ENCODE peak calls at places on chromosomes 11 and 22, in five cellular contexts. G is right atrium auricular region, V is esophagus squamous epithelium, R is fibroblast of mammary gland, L is spleen. I is an unnamed sample.

GRCh38 chr11:72305077-72305476 is 61.1 kb upstream of the PHOX2A start:
- DNase-seq in G (no peak), V (no peak), R (no peak), L (no peak), I (no peak)

GRCh38 chr22:44107341-44107740 is 73.4 kb upstream of the PARVG start:
- DNase-seq in G (no peak), V (no peak), R (no peak), L (no peak), I (no peak)

GRCh38 chr22:29348956-29349355 is 33.5 kb upstream of the RASL10A start:
- DNase-seq in G (no peak), V (no peak), R (no peak), L (no peak), I (no peak)

GRCh38 chr22:46684706-46685105 is 53.3 kb downstream of the CERK start:
- DNase-seq in G (no peak), V (no peak), R (no peak), L (no peak), I (no peak)

GRCh38 chr11:81990659-81991443 is 742.8 kb downstream of the FAM181B start:
- DNase-seq in G (no peak), V (no peak), R (no peak), L (peak; percentile 68), I (no peak)

GRCh38 chr11:65043881-65044501 is 3.0 kb downstream of the SAC3D1 start:
- DNase-seq in G (peak; percentile 61), V (no peak), R (peak; percentile 68), L (peak; percentile 78), I (no peak)

GRCh38 chr11:121488641-121489040 is 35.9 kb upstream of the SORL1-AS1 start:
- DNase-seq in G (no peak), V (no peak), R (no peak), L (no peak), I (no peak)

GRCh38 chr11:61092280-61092766 is 10.0 kb upstream of the CD5 start:
- DNase-seq in G (no peak), V (no peak), R (no peak), L (no peak), I (no peak)

GRCh38 chr11:105189586-105189985 is 50.0 kb upstream of the CARD18 start:
- DNase-seq in G (no peak), V (no peak), R (peak; percentile 49), L (no peak), I (peak; percentile 51)

GRCh38 chr11:9738126-9738525 is 74.2 kb downstream of the SWAP70 start:
- DNase-seq in G (no peak), V (no peak), R (no peak), L (no peak), I (peak; percentile 42)

GRCh38 chr11:92070026-92070889 is 154.4 kb upstream of the FAT3 start:
- DNase-seq in G (no peak), V (no peak), R (no peak), L (no peak), I (peak; percentile 8)

GRCh38 chr11:130765951-130766649 is 150.2 kb downstream of the SNX19 start:
- DNase-seq in G (no peak), V (no peak), R (peak; percentile 59), L (no peak), I (no peak)

GRCh38 chr11:86588566-86589090 is 83.8 kb downstream of the ME3 start:
- DNase-seq in G (no peak), V (no peak), R (no peak), L (no peak), I (no peak)

GRCh38 chr11:3153291-3153861 is 11.7 kb downstream of the OSBPL5 start:
- DNase-seq in G (peak; percentile 88), V (no peak), R (peak; percentile 96), L (peak; percentile 73), I (peak; percentile 88)

GRCh38 chr11:134074346-134074745 is 5.5 kb downstream of the JAM3 start:
- DNase-seq in G (no peak), V (no peak), R (peak; percentile 41), L (no peak), I (no peak)

GRCh38 chr11:69371731-69372588 is 78.0 kb downstream of the MYEOV start:
- DNase-seq in G (peak; percentile 40), V (no peak), R (no peak), L (peak; percentile 60), I (no peak)

GRCh38 chr11:26842458-26842841 is 120.6 kb upstream of the SLC5A12 start:
- DNase-seq in G (no peak), V (no peak), R (peak; percentile 83), L (no peak), I (no peak)

DNA sequence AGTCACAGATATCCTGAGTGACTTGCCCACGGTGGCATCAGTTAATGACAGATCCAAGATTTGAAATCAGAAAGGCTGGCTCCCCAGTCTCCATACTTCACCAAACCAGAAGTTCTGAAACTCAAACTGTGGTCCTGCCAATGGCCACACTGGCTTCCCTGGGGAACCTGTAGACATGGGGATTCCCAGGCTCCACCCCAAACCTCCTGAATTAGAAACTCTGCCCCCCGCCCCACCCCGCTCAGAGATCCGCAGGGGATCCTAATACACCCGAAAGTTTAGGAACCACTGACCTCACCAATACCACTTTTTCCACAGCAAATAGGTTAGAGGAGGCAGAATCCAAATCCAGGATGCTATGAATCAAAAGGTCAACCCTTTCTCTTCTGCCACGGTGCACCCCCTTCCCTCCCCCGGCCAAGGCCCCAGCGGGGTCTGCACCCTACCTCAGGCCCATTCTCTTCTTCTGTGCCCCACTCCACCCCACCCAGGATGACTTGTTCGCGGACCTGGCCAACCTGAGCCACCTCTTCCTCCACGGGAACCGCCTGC is 15.4 kb downstream of the RTN4RL2 start:
- DNase-seq in G (no peak), V (no peak), R (no peak), L (no peak), I (no peak)
- H3K4me3 ChIP-seq in G (peak overlapping the region; percentile 54), V (peak overlapping the region; percentile 64), R (no peak overlapping the region), L (peak overlapping the region; percentile 50), I (peak overlapping the region; percentile 13)

GRCh38 chr22:19756288-19757128 is 4.1 kb upstream of the TBX1 start:
- DNase-seq in G (no peak), V (no peak), R (no peak), L (peak; percentile 89), I (peak; percentile 19)
- TF ChIP-seq CTCF in G (peak; percentile 54), V (peak; percentile 53), R (peak; percentile 27), L (peak; percentile 64), I (peak; percentile 53)

GRCh38 chr11:57709802-57710367 is 2.1 kb downstream of the MED19 start:
- DNase-seq in G (no peak), V (no peak), R (no peak), L (no peak), I (no peak)

GRCh38 chr11:57712256-57713150 is at the start of gene TMX2:
- DNase-seq in G (peak; percentile 94), V (peak; percentile 77), R (peak; percentile 99), L (peak; percentile 95), I (peak; percentile 100)

GRCh38 chr11:57711414-57712255 is at the start of gene MED19:
- DNase-seq in G (peak; percentile 63), V (peak; percentile 54), R (peak; percentile 71), L (peak; percentile 95), I (peak; percentile 83)

GRCh38 chr11:57713849-57714248 is 1.5 kb downstream of the TMX2 start:
- DNase-seq in G (no peak), V (no peak), R (no peak), L (no peak), I (no peak)
- H3K4me3 ChIP-seq in G (peak overlapping the region; percentile 78), V (peak overlapping the region; percentile 96), R (peak overlapping the region; percentile 100), L (peak overlapping the region; percentile 90), I (peak overlapping the region; percentile 96)

DNA sequence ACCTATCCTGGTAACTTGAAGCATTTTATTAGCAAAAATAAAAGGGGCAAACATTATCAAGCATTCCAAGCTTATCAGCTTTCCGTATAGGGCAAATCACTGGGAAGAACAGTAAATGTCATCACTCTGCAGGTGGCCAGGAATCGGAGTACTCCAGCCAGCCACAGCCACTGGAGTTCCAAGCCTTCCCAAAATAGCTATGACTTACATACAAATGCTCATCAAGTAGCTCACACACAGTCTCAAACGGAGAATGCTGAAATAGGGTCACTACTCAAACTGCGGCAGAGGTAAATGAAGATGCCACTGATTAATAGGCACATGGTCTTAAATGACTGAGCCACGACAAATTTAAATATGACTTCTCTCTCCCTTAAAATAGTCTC is 2.1 kb downstream of the USP28 start:
- DNase-seq in G (peak; percentile 73), V (no peak), R (peak; percentile 3), L (no peak), I (peak; percentile 53)
- TF ChIP-seq CTCF in G (no peak), V (no peak), R (no peak), L (no peak), I (no peak)

DNA sequence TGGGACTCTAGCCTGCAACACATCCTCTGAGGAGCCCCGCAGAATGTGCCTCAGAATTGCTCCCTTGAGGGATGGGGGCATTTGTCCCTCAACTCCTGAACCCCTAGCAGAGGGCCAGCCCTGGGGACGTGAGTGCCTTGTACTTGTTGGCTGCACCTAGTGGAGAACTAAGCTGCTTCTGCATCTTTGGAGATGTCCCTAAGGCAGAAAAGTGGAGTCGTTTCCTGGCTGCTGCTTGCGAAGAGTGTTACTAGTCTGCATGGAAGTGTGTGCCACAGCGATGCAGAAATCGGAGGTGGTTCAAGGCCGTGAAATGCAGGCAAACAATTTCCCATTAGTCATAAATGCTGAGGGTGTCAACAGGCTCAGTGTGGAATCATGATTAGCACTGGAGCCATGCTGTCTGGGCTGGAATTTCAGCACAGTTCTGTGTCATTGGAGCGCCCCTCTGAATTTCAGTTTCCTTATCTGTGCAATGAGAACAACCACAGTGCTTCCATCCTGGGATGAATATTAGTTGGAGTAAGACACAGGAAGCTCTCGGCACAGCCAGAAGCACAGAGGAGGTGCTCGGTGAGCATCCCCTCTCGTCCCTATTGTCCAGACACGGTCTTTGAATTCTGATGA is 56.5 kb downstream of the MIAT start:
- DNase-seq in G (peak; percentile 83), V (no peak), R (peak; percentile 41), L (no peak), I (peak; percentile 81)
- H3K4me3 ChIP-seq in G (no peak overlapping the region), V (no peak overlapping the region), R (no peak overlapping the region), L (no peak overlapping the region), I (no peak overlapping the region)

GRCh38 chr22:45285431-45286058 is 796 bp downstream of the UPK3A start:
- DNase-seq in G (no peak), V (no peak), R (no peak), L (no peak), I (no peak)
- TF ChIP-seq CTCF in G (no peak), V (no peak), R (no peak), L (no peak), I (peak; percentile 34)

DNA sequence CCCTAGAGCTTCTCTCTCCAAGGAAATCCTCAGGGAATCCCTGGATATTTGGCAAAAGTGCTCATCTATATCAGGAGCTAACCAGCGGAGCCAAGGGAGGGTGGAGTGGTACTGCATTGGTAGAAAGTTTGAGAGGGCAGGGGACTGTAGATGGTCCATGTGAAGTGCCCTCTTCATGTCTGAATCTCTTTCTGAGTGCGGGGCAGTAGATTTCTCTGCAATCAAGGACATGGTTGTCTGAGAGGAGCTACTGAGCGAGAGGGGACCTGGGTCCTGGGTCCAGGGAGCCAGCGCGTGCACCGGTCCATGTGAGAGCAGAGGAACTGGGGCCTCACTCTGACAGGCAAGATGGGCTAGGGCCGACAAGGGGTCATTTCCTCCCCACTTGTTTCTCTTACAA is 716 bp downstream of the DIXDC1 start:
- DNase-seq in G (peak; percentile 55), V (no peak), R (no peak), L (no peak), I (no peak)
- H3K4me3 ChIP-seq in G (peak overlapping the region; percentile 72), V (peak overlapping the region; percentile 79), R (peak overlapping the region; percentile 56), L (no peak overlapping the region), I (peak overlapping the region; percentile 71)

GRCh38 chr11:131810511-131810910 is 440.1 kb downstream of the NTM start:
- DNase-seq in G (no peak), V (no peak), R (no peak), L (no peak), I (no peak)
- TF ChIP-seq CTCF in G (no peak), V (no peak), R (no peak), L (no peak), I (no peak)

GRCh38 chr22:50199251-50199721 is 1.5 kb upstream of the SELENOO start:
- DNase-seq in G (no peak), V (no peak), R (no peak), L (no peak), I (no peak)
- H3K4me3 ChIP-seq in G (no peak overlapping the region), V (peak overlapping the region; percentile 75), R (no peak overlapping the region), L (no peak overlapping the region), I (no peak overlapping the region)